ENCODE peak calls at places on chromosomes 1 and 21, in six cellular contexts. C is GM23338, L is MM.1S, Q is PC-3, F is fibroblast of lung, S is neuronal stem cell. O is an unnamed sample.

GRCh38 chr1:100100202-100100601 is 32.5 kb downstream of the SASS6 start:
- DNase-seq in C (no peak), L (no peak), Q (no peak), F (peak; percentile 91), S (no peak), O (no peak)

GRCh38 chr1:180290265-180291001 is 60.4 kb downstream of the LHX4 start:
- DNase-seq in C (no peak), L (no peak), Q (no peak), F (no peak), S (no peak), O (no peak)

GRCh38 chr1:245079021-245079609 is 75.7 kb upstream of the KIF26B start:
- DNase-seq in C (peak; percentile 42), L (peak; percentile 32), Q (peak; percentile 82), F (peak; percentile 52), S (no peak), O (no peak)

GRCh38 chr1:90732136-90732535 is 15.0 kb upstream of the BARHL2 start:
- DNase-seq in C (no peak), L (no peak), Q (no peak), F (no peak), S (no peak), O (no peak)

GRCh38 chr1:183431840-183432547 is 13.8 kb upstream of the NMNAT2 start:
- DNase-seq in C (no peak), L (no peak), Q (no peak), F (no peak), S (no peak), O (no peak)

GRCh38 chr1:39646232-39647081 is 7.0 kb upstream of the HEYL start:
- DNase-seq in C (peak; percentile 80), L (no peak), Q (no peak), F (no peak), S (peak; percentile 30), O (peak; percentile 23)

GRCh38 chr1:48875736-48876135 is 99.0 kb upstream of the BEND5 start:
- DNase-seq in C (no peak), L (no peak), Q (no peak), F (no peak), S (no peak), O (no peak)

GRCh38 chr1:156337888-156338179 is 258 bp downstream of the CCT3 start:
- DNase-seq in C (no peak), L (no peak), Q (no peak), F (no peak), S (no peak), O (no peak)

GRCh38 chr1:110150330-110151174 is at the start of gene SLC6A17:
- DNase-seq in C (peak; percentile 75), L (no peak), Q (no peak), F (peak; percentile 59), S (peak; percentile 45), O (no peak)

GRCh38 chr1:235939488-235939775 is 72.7 kb upstream of the LYST start:
- DNase-seq in C (no peak), L (no peak), Q (no peak), F (no peak), S (no peak), O (no peak)

GRCh38 chr1:227445092-227445674 is 118.2 kb upstream of the ZNF678 start:
- DNase-seq in C (no peak), L (no peak), Q (no peak), F (no peak), S (no peak), O (no peak)

GRCh38 chr1:244204004-244204403 is 152.9 kb downstream of the ZBTB18 start:
- DNase-seq in C (no peak), L (no peak), Q (no peak), F (no peak), S (no peak), O (no peak)

GRCh38 chr21:40622531-40622930 is 224.4 kb downstream of the DSCAM start:
- DNase-seq in C (no peak), L (no peak), Q (no peak), F (peak; percentile 70), S (no peak), O (no peak)

GRCh38 chr1:13825033-13825432 is 125.0 kb downstream of the PRDM2 start:
- DNase-seq in C (no peak), L (no peak), Q (no peak), F (no peak), S (no peak), O (no peak)

GRCh38 chr1:179820216-179820970 is 57.2 kb downstream of the TOR1AIP2 start:
- DNase-seq in C (no peak), L (no peak), Q (no peak), F (no peak), S (no peak), O (no peak)

GRCh38 chr1:155598842-155599331 is 11.1 kb upstream of the MSTO1 start:
- DNase-seq in C (peak; percentile 56), L (no peak), Q (no peak), F (peak; percentile 32), S (no peak), O (no peak)

GRCh38 chr1:205270764-205271163 is 43.0 kb downstream of the TMCC2 start:
- DNase-seq in C (no peak), L (no peak), Q (peak; percentile 94), F (peak; percentile 71), S (no peak), O (no peak)

GRCh38 chr1:53075761-53076163 is 13.7 kb downstream of the PODN start:
- DNase-seq in C (no peak), L (no peak), Q (no peak), F (no peak), S (no peak), O (no peak)

GRCh38 chr1:114803001-114803400 is 22.5 kb upstream of the SIKE1 start:
- DNase-seq in C (no peak), L (no peak), Q (no peak), F (no peak), S (no peak), O (no peak)

GRCh38 chr1:226657788-226658537 is 81.1 kb downstream of the ITPKB start:
- DNase-seq in C (no peak), L (peak; percentile 39), Q (no peak), F (no peak), S (no peak), O (no peak)

GRCh38 chr1:35470964-35471613 is 86.1 kb downstream of the KIAA0319L start:
- DNase-seq in C (peak; percentile 6), L (no peak), Q (no peak), F (no peak), S (no peak), O (no peak)

GRCh38 chr1:13823936-13824335 is 123.9 kb downstream of the PRDM2 start:
- DNase-seq in C (no peak), L (no peak), Q (no peak), F (no peak), S (no peak), O (no peak)

GRCh38 chr1:205188132-205188531 is 23.4 kb downstream of the DSTYK start:
- DNase-seq in C (no peak), L (no peak), Q (peak; percentile 82), F (no peak), S (no peak), O (no peak)

GRCh38 chr1:36358514-36359084 is 27.1 kb downstream of the STK40 start:
- DNase-seq in C (no peak), L (no peak), Q (no peak), F (no peak), S (no peak), O (no peak)

GRCh38 chr1:231590453-231591198 is 36.0 kb upstream of the DISC1 start:
- DNase-seq in C (peak; percentile 80), L (peak; percentile 66), Q (peak; percentile 81), F (peak; percentile 65), S (peak; percentile 14), O (peak; percentile 31)

GRCh38 chr1:248404024-248404423 is 1.2 kb downstream of the OR2T1 start:
- DNase-seq in C (peak; percentile 1), L (no peak), Q (no peak), F (peak; percentile 1), S (peak; percentile 38), O (no peak)

GRCh38 chr1:219973221-219973620 is 44.9 kb upstream of the SLC30A10 start:
- DNase-seq in C (no peak), L (no peak), Q (no peak), F (no peak), S (no peak), O (no peak)

DNA sequence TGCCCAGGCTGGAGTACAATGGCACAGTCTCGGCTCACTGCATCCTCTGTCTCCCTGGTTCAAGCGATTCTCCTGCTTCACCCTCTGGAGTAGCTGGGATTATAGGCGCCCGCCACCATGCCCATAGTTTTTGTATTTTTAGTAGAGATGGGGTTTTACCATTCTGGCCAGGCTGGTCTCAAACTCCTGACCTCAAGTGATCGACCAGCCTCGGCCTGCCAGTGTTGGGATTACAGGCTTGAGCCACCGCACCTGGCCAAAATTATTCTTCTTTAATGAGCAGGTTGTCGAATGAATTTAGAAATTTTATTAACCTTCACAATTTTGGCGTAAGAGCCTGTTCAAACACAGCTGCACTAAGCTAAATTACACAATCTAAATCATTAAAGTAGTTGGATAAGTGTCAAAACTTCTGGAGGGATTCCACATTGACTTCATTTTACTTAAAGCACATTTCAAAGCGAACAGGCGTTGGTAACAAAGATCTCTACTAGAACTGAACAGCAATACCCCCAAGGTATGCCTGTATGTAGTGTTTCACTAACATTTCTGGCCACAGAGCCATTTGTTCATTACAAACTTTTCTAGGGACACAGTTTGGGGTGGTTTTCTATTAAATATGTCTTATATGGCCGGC is 5.2 kb upstream of the CTH start:
- DNase-seq in C (no peak), L (no peak), Q (no peak), F (no peak), S (no peak), O (no peak)
- H2AFZ ChIP-seq in C (no peak overlapping the region), L (no peak overlapping the region), Q (no peak overlapping the region), F (no peak overlapping the region), S (no peak overlapping the region), O (no peak overlapping the region)

DNA sequence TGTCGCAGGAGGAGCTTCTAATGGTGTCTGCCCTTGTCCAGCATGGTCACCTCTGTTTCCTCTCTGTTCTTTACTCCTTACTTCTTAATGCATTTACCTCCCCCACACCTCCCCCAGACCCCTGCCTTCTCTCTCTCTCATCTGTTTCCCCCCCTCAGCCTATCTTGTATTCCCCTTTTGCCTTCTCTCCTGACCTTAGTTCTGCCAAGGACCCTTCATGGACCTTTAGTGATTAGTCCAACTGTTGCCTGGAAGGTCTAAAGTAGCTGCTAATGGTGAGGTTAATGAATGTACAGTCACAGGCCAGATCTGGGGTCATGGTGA is 42.3 kb upstream of the PPP2R5A start:
- DNase-seq in C (no peak), L (no peak), Q (no peak), F (no peak), S (no peak), O (no peak)
- H3K27ac ChIP-seq in C (no peak overlapping the region), L (no peak overlapping the region), Q (no peak overlapping the region), F (no peak overlapping the region), S (no peak overlapping the region), O (no peak overlapping the region)

GRCh38 chr1:229924639-229925038 is 142.4 kb upstream of the GALNT2 start:
- DNase-seq in C (no peak), L (no peak), Q (no peak), F (no peak), S (no peak), O (no peak)
- H2AFZ ChIP-seq in C (peak overlapping the region; percentile 47), L (no peak overlapping the region), Q (no peak overlapping the region), F (no peak overlapping the region), S (no peak overlapping the region), O (no peak overlapping the region)

DNA sequence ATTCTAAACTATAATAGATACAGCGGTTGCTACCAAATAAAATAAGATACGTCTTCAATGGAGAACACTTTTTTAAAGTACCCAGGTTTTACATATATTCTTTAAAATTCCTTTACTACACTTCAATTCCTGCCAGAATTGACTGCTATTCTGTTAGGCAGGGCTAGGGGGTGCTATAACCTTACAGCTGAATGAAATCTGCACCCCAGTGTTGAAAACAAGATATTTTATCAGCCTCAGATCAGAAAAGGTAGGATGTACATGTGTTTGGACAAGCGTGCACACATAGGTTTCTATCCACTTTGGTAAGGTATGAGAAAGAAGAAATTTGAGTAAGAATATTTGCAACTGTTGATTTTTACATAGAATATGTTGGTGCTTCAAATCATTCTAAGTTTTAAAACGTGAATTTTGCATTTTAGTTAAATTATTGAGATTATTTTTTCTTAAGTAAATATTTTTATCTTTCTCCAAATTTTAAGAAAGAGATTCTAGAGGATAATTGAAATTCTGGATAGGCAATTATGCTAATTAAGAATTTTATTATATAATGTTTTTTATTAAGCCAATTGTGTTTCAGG is 490.8 kb upstream of the ADGRL4 start:
- DNase-seq in C (peak; percentile 67), L (peak; percentile 62), Q (peak; percentile 66), F (peak; percentile 29), S (peak; percentile 20), O (peak; percentile 11)
- H3K27ac ChIP-seq in C (no peak overlapping the region), L (no peak overlapping the region), Q (no peak overlapping the region), F (no peak overlapping the region), S (no peak overlapping the region), O (no peak overlapping the region)

O was measured in DND-41.